ENCODE peak calls at places on chromosome 4, in four cellular contexts. One of them, this sample, is unnamed.

GRCh38 chr4:107037188-107037587 is 1.1 kb upstream of the DKK2 start:
- DNase-seq in NCI-H774: no peak
- DNase-seq in NCI-H1417: peak
- DNase-seq in astrocyte of the spinal cord: peak
- DNase-seq in this sample: no peak

GRCh38 chr4:156665779-156666366 is 305.7 kb downstream of the PDGFC start:
- DNase-seq in NCI-H774: no peak
- DNase-seq in astrocyte of the spinal cord: no peak
- DNase-seq in NCI-H1417: no peak
- DNase-seq in this sample: no peak

GRCh38 chr4:27186710-27187109 is 326.1 kb downstream of the STIM2 start:
- DNase-seq in astrocyte of the spinal cord: no peak
- DNase-seq in NCI-H1417: no peak
- DNase-seq in NCI-H774: no peak
- DNase-seq in this sample: no peak

GRCh38 chr4:55407119-55407518 is 11.4 kb downstream of the TMEM165 start:
- DNase-seq in astrocyte of the spinal cord: no peak
- DNase-seq in NCI-H774: no peak
- DNase-seq in NCI-H1417: no peak
- DNase-seq in this sample: no peak

GRCh38 chr4:153372967-153373562 is 28.6 kb downstream of the MND1 start:
- DNase-seq in NCI-H774: no peak
- DNase-seq in NCI-H1417: no peak
- DNase-seq in astrocyte of the spinal cord: no peak
- DNase-seq in this sample: no peak

GRCh38 chr4:3640587-3640962 is 108.4 kb upstream of the LRPAP1 start:
- DNase-seq in NCI-H1417: no peak
- DNase-seq in NCI-H774: no peak
- DNase-seq in astrocyte of the spinal cord: no peak
- DNase-seq in this sample: no peak

GRCh38 chr4:52824603-52825310 is 37.4 kb upstream of the RASL11B start:
- DNase-seq in NCI-H774: no peak
- DNase-seq in astrocyte of the spinal cord: no peak
- DNase-seq in NCI-H1417: no peak
- DNase-seq in this sample: no peak

GRCh38 chr4:125317526-125317880 is 2.7 kb downstream of the FAT4 start:
- DNase-seq in astrocyte of the spinal cord: peak
- DNase-seq in NCI-H1417: peak
- DNase-seq in NCI-H774: no peak
- DNase-seq in this sample: peak

GRCh38 chr4:39597695-39598381 is 40.8 kb downstream of the SMIM14 start:
- DNase-seq in NCI-H774: no peak
- DNase-seq in NCI-H1417: no peak
- DNase-seq in astrocyte of the spinal cord: no peak
- DNase-seq in this sample: no peak